ENCODE peak calls at places on chromosomes 5 and 9, in nine cellular contexts. N, L, M, F, T, G, P, H and B are unnamed samples. For H3K9me3, the result is how much of the 10 kb centered on the place peaks cover.

GRCh38 chr5:68067353-68067752 is 148.2 kb upstream of the PIK3R1 start:
- DNase-seq in G (no peak), N (no peak), F (no peak), L (no peak), H (no peak), P (no peak), M (no peak), T (no peak), B (no peak)

GRCh38 chr9:77648458-77649108 is 461 bp upstream of the GNA14 start:
- DNase-seq in G (no peak), N (no peak), H (peak), T (peak), P (peak), F (no peak), M (peak), L (peak), B (peak)

GRCh38 chr5:96384353-96384752 is 48.7 kb downstream of the PCSK1 start:
- DNase-seq in M (peak), N (no peak), L (no peak), F (no peak), G (no peak), H (no peak), P (peak), T (no peak), B (no peak)

GRCh38 chr9:114653556-114654159 is 3.9 kb downstream of the TEX53 start:
- DNase-seq in N (peak), G (peak), F (peak), T (peak), P (peak), M (peak), L (peak), H (peak), B (peak)

GRCh38 chr5:91937121-91937520 is 554.0 kb upstream of the ARRDC3 start:
- DNase-seq in F (no peak), G (no peak), P (no peak), L (no peak), M (no peak), H (no peak), N (no peak), T (no peak), B (no peak)

GRCh38 chr5:6365142-6365976 is 13.0 kb downstream of the MED10 start:
- DNase-seq in N (no peak), F (no peak), L (no peak), T (no peak), H (peak), P (no peak), M (peak), G (no peak), B (no peak)

GRCh38 chr5:65721050-65721774 is 697 bp downstream of the SGTB start:
- DNase-seq in M (peak), T (peak), F (no peak), N (peak), P (peak), L (peak), H (peak), G (no peak), B (peak)

GRCh38 chr5:93717162-93717561 is 24.2 kb downstream of the POU5F2 start:
- DNase-seq in L (no peak), N (no peak), G (no peak), M (no peak), F (no peak), T (no peak), H (no peak), P (no peak), B (no peak)

GRCh38 chr5:95712347-95712958 is 18.7 kb upstream of the RHOBTB3 start:
- DNase-seq in N (no peak), M (no peak), L (no peak), P (no peak), T (no peak), G (no peak), H (no peak), F (no peak), B (peak)

DNA sequence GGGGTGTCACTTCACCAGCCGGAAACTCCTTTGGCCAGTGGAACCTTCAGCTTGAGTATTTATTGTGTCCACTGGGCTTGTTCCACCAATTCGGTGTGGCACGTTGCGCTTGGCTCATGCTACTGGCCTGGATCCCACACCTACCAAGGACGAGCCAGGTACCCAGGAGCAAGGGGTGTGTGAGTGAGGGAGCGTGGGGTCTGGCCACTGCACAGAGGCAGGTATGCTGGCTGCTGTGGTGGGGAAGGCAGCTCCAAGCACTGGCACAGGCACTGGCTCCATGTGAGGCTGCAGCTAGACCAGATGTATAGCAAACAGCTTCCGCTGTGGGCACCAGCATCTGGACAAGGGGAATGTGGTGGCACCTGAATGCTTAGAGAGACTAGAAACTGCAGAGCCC is 28.1 kb upstream of the CYLC2 start:
- DNase-seq in M (no peak), P (no peak), G (no peak), H (no peak), L (no peak), F (no peak), N (no peak), T (no peak), B (no peak)
- H3K9me3 ChIP-seq in M (under half), P (under half), G (under half), H (under half), L (under half), F (under half), N (under half), T (under half), B (under half)

DNA sequence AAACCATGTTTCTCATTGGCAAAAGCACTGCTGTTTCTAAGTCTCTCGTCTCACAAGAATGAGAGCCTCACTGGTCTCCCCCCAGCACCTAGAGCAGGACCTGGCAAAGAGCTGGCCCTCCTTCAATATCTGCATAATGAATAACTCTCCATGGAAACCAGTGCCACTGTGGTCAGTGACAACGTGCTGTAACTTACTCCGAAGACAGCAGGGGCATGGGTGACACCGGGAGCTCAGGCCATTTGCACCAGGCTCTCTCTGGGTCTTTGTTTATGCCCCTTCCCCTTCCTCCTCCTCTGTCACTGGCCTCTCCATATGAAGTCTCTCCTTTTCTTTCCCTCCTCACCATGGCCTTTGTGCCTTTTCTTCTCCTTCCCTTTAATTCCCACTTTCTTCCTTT is 33.3 kb downstream of the TAS2R1 start:
- DNase-seq in P (no peak), H (no peak), N (no peak), M (no peak), T (no peak), F (no peak), L (no peak), G (no peak), B (no peak)
- H3K27ac ChIP-seq in P (no peak), H (no peak), N (no peak), M (no peak), T (no peak), F (no peak), L (no peak), G (no peak), B (no peak)

GRCh38 chr9:117907420-117907819 is 203.2 kb downstream of the TLR4 start:
- DNase-seq in H (no peak), N (no peak), L (no peak), M (no peak), T (no peak), G (no peak), P (no peak), F (no peak), B (no peak)
- H3K9me3 ChIP-seq in H (under half), N (under half), L (under half), M (under half), T (under half), G (under half), P (under half), F (under half), B (under half)

GRCh38 chr9:121292801-121293241 is 24.9 kb downstream of the GSN start:
- DNase-seq in T (no peak), L (no peak), N (no peak), F (no peak), M (no peak), P (no peak), H (no peak), G (no peak), B (no peak)
- H3K27ac ChIP-seq in T (no peak), L (peak), N (peak), F (no peak), M (peak), P (peak), H (peak), G (no peak), B (no peak)

GRCh38 chr9:5938449-5938848 is 47.8 kb downstream of the MLANA start:
- DNase-seq in F (no peak), H (no peak), P (no peak), N (no peak), L (no peak), M (no peak), G (no peak), T (no peak), B (no peak)
- H3K9me3 ChIP-seq in F (under half), H (under half), P (under half), N (under half), L (under half), M (under half), G (under half), T (under half), B (under half)